ENCODE peak calls at places on chromosomes 11 and 22, in six cellular contexts. P, O, A, T, S and C are unnamed samples.

GRCh38 chr11:118928870-118929495 is 3.3 kb upstream of the BCL9L start:
- DNase-seq in P (peak), O (peak), A (peak), T (no peak), S (peak), C (no peak)

GRCh38 chr11:60211206-60211605 is 28.3 kb upstream of the MS4A6A start:
- DNase-seq in P (no peak), O (no peak), A (no peak), T (no peak), S (no peak), C (no peak)

GRCh38 chr22:46528121-46528610 is 9.3 kb downstream of the CELSR1 start:
- DNase-seq in P (peak), O (peak), A (peak), T (no peak), S (peak), C (peak)

GRCh38 chr11:33735166-33735425 is 1.1 kb downstream of the CD59 start:
- DNase-seq in P (no peak), O (no peak), A (no peak), T (no peak), S (no peak), C (no peak)

GRCh38 chr11:23727821-23728220 is 769.0 kb upstream of the LUZP2 start:
- DNase-seq in P (peak), O (peak), A (peak), T (peak), S (peak), C (no peak)

GRCh38 chr11:106021181-106021966 is 666 bp downstream of the MSANTD4 start:
- DNase-seq in P (no peak), O (no peak), A (peak), T (no peak), S (peak), C (peak)

GRCh38 chr22:49690454-49690853 is 137.2 kb downstream of the BRD1 start:
- DNase-seq in P (no peak), O (no peak), A (no peak), T (no peak), S (no peak), C (no peak)

GRCh38 chr11:111550258-111550657 is 9.7 kb downstream of the LAYN start:
- DNase-seq in P (no peak), O (no peak), A (no peak), T (no peak), S (no peak), C (no peak)

GRCh38 chr11:62757846-62758788 is 3.3 kb upstream of the POLR2G start:
- DNase-seq in P (no peak), O (no peak), A (no peak), T (no peak), S (no peak), C (no peak)

GRCh38 chr22:38243007-38243775 is 29.6 kb downstream of the TMEM184B start:
- DNase-seq in P (no peak), O (peak), A (peak), T (peak), S (peak), C (no peak)

GRCh38 chr11:3617990-3618389 is 23.8 kb downstream of the ART5 start:
- DNase-seq in P (no peak), O (no peak), A (no peak), T (no peak), S (no peak), C (no peak)

GRCh38 chr11:80388133-80388532 is 947.3 kb upstream of the TENM4 start:
- DNase-seq in P (no peak), O (no peak), A (no peak), T (no peak), S (no peak), C (no peak)

GRCh38 chr11:67405688-67406339 is 1.9 kb downstream of the TBC1D10C start:
- DNase-seq in P (no peak), O (no peak), A (no peak), T (no peak), S (no peak), C (no peak)

GRCh38 chr11:108697872-108698473 is 33.1 kb downstream of the DDX10 start:
- DNase-seq in P (peak), O (peak), A (peak), T (peak), S (peak), C (peak)

GRCh38 chr11:73288197-73288872 is 16.2 kb downstream of the P2RY6 start:
- DNase-seq in P (no peak), O (no peak), A (no peak), T (no peak), S (no peak), C (no peak)

GRCh38 chr11:16604784-16605439 is 133.5 kb upstream of the C11orf58 start:
- DNase-seq in P (peak), O (no peak), A (peak), T (no peak), S (no peak), C (no peak)

GRCh38 chr11:110317516-110317932 is 21.1 kb upstream of the RDX start:
- DNase-seq in P (peak), O (no peak), A (peak), T (no peak), S (peak), C (no peak)

GRCh38 chr11:109405671-109406070 is 16.3 kb upstream of the C11orf87 start:
- DNase-seq in P (peak), O (no peak), A (no peak), T (peak), S (peak), C (no peak)

GRCh38 chr22:41446057-41446501 is 522 bp downstream of the TOB2 start:
- DNase-seq in P (no peak), O (no peak), A (no peak), T (no peak), S (peak), C (no peak)

GRCh38 chr11:7512525-7513209 is 1.1 kb upstream of the PPFIBP2 start:
- DNase-seq in P (no peak), O (no peak), A (peak), T (no peak), S (peak), C (peak)

GRCh38 chr11:113350646-113351045 is 36.3 kb downstream of the TTC12 start:
- DNase-seq in P (no peak), O (no peak), A (no peak), T (no peak), S (no peak), C (no peak)

GRCh38 chr11:17927643-17928343 is 85.1 kb downstream of the SERGEF start:
- DNase-seq in P (no peak), O (no peak), A (peak), T (peak), S (peak), C (peak)

GRCh38 chr11:6319001-6319878 is 1.1 kb downstream of the CAVIN3 start:
- DNase-seq in P (no peak), O (peak), A (peak), T (no peak), S (peak), C (no peak)

GRCh38 chr22:34587357-34588356 is 478.3 kb upstream of the ISX start:
- DNase-seq in P (no peak), O (no peak), A (no peak), T (no peak), S (no peak), C (no peak)

GRCh38 chr11:18352581-18352980 is 30.2 kb downstream of the GTF2H1 start:
- DNase-seq in P (no peak), O (no peak), A (peak), T (no peak), S (peak), C (no peak)

GRCh38 chr22:41596776-41597634 is 7.4 kb upstream of the PMM1 start:
- DNase-seq in P (no peak), O (peak), A (peak), T (no peak), S (peak), C (no peak)

GRCh38 chr11:48088682-48089050 is 108.3 kb downstream of the PTPRJ start:
- DNase-seq in P (no peak), O (no peak), A (no peak), T (no peak), S (peak), C (no peak)

GRCh38 chr11:129061466-129062194 is 119.0 kb upstream of the TP53AIP1 start:
- DNase-seq in P (peak), O (peak), A (peak), T (no peak), S (peak), C (no peak)

GRCh38 chr11:72038491-72038890 is 39.8 kb downstream of the IL18BP start:
- DNase-seq in P (peak), O (no peak), A (peak), T (peak), S (peak), C (peak)

GRCh38 chr11:66315498-66315885 is 1.4 kb downstream of the CD248 start:
- DNase-seq in P (no peak), O (no peak), A (no peak), T (no peak), S (no peak), C (no peak)

GRCh38 chr22:25645266-25645665 is 80.8 kb downstream of the GRK3 start:
- DNase-seq in P (peak), O (no peak), A (peak), T (no peak), S (peak), C (no peak)

GRCh38 chr11:80330302-80330701 is 889.5 kb upstream of the TENM4 start:
- DNase-seq in P (peak), O (no peak), A (peak), T (peak), S (peak), C (no peak)

GRCh38 chr11:73854680-73855079 is 22.0 kb downstream of the COA4 start:
- DNase-seq in P (peak), O (no peak), A (no peak), T (no peak), S (peak), C (no peak)

GRCh38 chr11:64800633-64801464 is 2.2 kb downstream of the MAP4K2 start:
- DNase-seq in P (no peak), O (no peak), A (no peak), T (no peak), S (no peak), C (no peak)

GRCh38 chr11:85941380-85941973 is 86.3 kb downstream of the CCDC83 start:
- DNase-seq in P (peak), O (peak), A (peak), T (peak), S (peak), C (no peak)

GRCh38 chr22:27251563-27251962 is 550.0 kb downstream of the MN1 start:
- DNase-seq in P (no peak), O (no peak), A (peak), T (no peak), S (no peak), C (no peak)

GRCh38 chr22:44704159-44705021 is 2.4 kb downstream of the PRR5 start:
- DNase-seq in P (no peak), O (no peak), A (no peak), T (no peak), S (no peak), C (no peak)
- TF ChIP-seq CTCF in P (no peak), O (no peak), A (no peak), T (no peak), S (no peak), C (no peak)

GRCh38 chr11:57514538-57515331 is 767 bp downstream of the SLC43A1 start:
- DNase-seq in P (no peak), O (no peak), A (peak), T (no peak), S (no peak), C (no peak)
- H3K4me3 ChIP-seq in P (peak), O (peak), A (peak), T (peak), S (peak), C (peak)

GRCh38 chr11:120125509-120125908 is 12.4 kb downstream of the TRIM29 start:
- DNase-seq in P (no peak), O (no peak), A (no peak), T (no peak), S (no peak), C (no peak)
- TF ChIP-seq CTCF in P (no peak), O (no peak), A (no peak), T (no peak), S (no peak), C (no peak)

DNA sequence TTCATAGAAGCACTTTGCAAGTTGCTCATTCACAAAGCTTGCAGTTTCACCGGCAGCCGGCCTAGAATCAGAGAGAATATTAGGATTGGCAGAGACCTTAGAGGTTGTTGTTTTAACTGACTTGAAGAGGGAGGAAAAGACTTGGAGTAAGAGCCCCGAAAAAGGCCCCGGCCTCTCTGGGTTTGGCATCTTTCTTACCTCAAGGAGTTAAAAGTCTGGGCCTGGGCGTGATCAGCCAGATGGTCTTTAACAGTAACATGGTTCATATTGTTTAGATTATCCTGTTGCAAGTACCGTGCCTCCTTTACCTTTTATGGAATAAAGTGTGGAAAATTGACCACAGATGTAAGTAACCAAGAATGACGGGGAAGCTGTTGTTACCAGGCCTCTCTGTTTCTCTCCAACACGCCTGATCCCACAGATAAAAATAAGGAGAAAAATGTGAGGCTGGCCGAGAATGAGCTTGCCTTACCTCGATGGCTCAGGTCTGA is 56.2 kb downstream of the PARVA start:
- DNase-seq in P (peak), O (no peak), A (peak), T (peak), S (peak), C (peak)
- H3K4me3 ChIP-seq in P (peak), O (no peak), A (no peak), T (no peak), S (no peak), C (no peak)

GRCh38 chr11:69670158-69670845 is 4.9 kb downstream of the LTO1 start:
- DNase-seq in P (peak), O (peak), A (peak), T (peak), S (peak), C (peak)
- TF ChIP-seq CTCF in P (peak), O (peak), A (peak), T (peak), S (peak), C (peak)

DNA sequence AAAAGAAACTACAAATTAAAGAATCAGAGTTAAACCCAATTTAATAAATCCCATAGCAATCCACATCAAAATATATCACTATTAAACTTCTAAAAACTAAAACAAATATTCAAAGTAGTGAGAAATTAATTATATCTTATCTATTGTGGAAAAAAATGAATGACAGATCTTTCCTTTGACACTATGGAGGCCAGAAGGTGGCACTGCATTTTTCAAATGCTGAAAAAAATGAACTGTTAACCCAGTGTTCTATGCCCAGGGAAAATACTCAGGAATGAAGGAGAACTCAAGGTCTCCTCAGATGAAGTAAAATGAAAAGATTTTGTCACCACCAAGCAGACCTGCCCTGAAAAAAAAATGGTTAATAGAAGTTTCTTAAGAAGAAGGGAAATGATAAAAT is 27.7 kb downstream of the TYR start:
- DNase-seq in P (no peak), O (no peak), A (no peak), T (no peak), S (peak), C (no peak)
- H3K4me3 ChIP-seq in P (no peak), O (no peak), A (no peak), T (no peak), S (no peak), C (no peak)

GRCh38 chr22:22662095-22662494 is 17.7 kb downstream of the GGTLC2 start:
- DNase-seq in P (no peak), O (no peak), A (no peak), T (no peak), S (no peak), C (no peak)
- TF ChIP-seq CTCF in P (no peak), O (no peak), A (no peak), T (no peak), S (no peak), C (no peak)

GRCh38 chr22:29587938-29588699 is 7.2 kb upstream of the NIPSNAP1 start:
- DNase-seq in P (peak), O (peak), A (peak), T (peak), S (peak), C (peak)
- H3K4me3 ChIP-seq in P (no peak), O (no peak), A (no peak), T (no peak), S (no peak), C (no peak)